ENCODE peak calls at places on chromosome 18, in eight cellular contexts. G is thoracic aorta, W is COR-L47, U is GM04504, B is T-cell, R is fibroblast of mammary gland, L is NCI-H1417, T is RWPE1. O is an unnamed sample.

GRCh38 chr18:76922107-76922506 is 99.8 kb downstream of the ZNF236 start:
- DNase-seq in G (no peak), W (peak), U (peak), B (peak), R (peak), L (peak), T (peak), O (peak)

GRCh38 chr18:46488472-46489213 is 168.4 kb downstream of the LOXHD1 start:
- DNase-seq in G (no peak), W (peak), U (no peak), B (no peak), R (no peak), L (no peak), T (no peak), O (no peak)

GRCh38 chr18:59546164-59546563 is 151.1 kb downstream of the CCBE1 start:
- DNase-seq in G (no peak), W (no peak), U (no peak), B (no peak), R (peak), L (no peak), T (peak), O (no peak)

GRCh38 chr18:58870130-58870529 is 5.5 kb downstream of the ZNF532 start:
- DNase-seq in G (no peak), W (no peak), U (no peak), B (no peak), R (no peak), L (no peak), T (no peak), O (no peak)

GRCh38 chr18:77114564-77115391 is 17.8 kb downstream of the MBP start:
- DNase-seq in G (peak), W (no peak), U (peak), B (no peak), R (peak), L (no peak), T (peak), O (no peak)

GRCh38 chr18:72056171-72056570 is 488.0 kb downstream of the CBLN2 start:
- DNase-seq in G (no peak), W (no peak), U (no peak), B (no peak), R (no peak), L (peak), T (no peak), O (no peak)

GRCh38 chr18:79353238-79353637 is 42.5 kb upstream of the NFATC1 start:
- DNase-seq in G (no peak), W (no peak), U (no peak), B (no peak), R (no peak), L (peak), T (no peak), O (peak)

GRCh38 chr18:77065221-77065981 is 67.2 kb downstream of the MBP start:
- DNase-seq in G (no peak), W (no peak), U (peak), B (no peak), R (peak), L (no peak), T (peak), O (no peak)

GRCh38 chr18:36035253-36035652 is 32.1 kb downstream of the RPRD1A start:
- DNase-seq in G (no peak), W (peak), U (no peak), B (no peak), R (no peak), L (peak), T (no peak), O (no peak)

GRCh38 chr18:55280515-55280914 is 307.5 kb downstream of the TCF4 start:
- DNase-seq in G (no peak), W (peak), U (no peak), B (no peak), R (peak), L (peak), T (no peak), O (no peak)

GRCh38 chr18:48293954-48294893 is 115.0 kb downstream of the ZBTB7C start:
- DNase-seq in G (no peak), W (peak), U (no peak), B (no peak), R (no peak), L (peak), T (no peak), O (no peak)

GRCh38 chr18:7467708-7468466 is 99.2 kb upstream of the PTPRM start:
- DNase-seq in G (no peak), W (no peak), U (no peak), B (no peak), R (peak), L (peak), T (peak), O (no peak)

GRCh38 chr18:22141211-22141610 is 28.2 kb upstream of the GATA6 start:
- DNase-seq in G (no peak), W (no peak), U (no peak), B (no peak), R (peak), L (no peak), T (no peak), O (no peak)